ENCODE peak calls at places on chromosomes 7 and 10, in four cellular contexts. E is WTC11, Y is K562, O is HepG2. T is an unnamed sample.

GRCh38 chr7:102286237-102287081 is at the start of gene SH2B2:
- DNase-seq in E (peak; percentile 51), Y (peak; percentile 92), O (peak; percentile 53), T (no peak)

GRCh38 chr7:41881313-41882130 is 178.6 kb upstream of the INHBA start:
- DNase-seq in E (no peak), Y (no peak), O (no peak), T (no peak)

GRCh38 chr10:43140414-43140813 is 2.2 kb downstream of the CSGALNACT2 start:
- DNase-seq in E (no peak), Y (no peak), O (peak; percentile 79), T (peak; percentile 79)

GRCh38 chr10:130932326-130933007 is 379.1 kb downstream of the TCERG1L start:
- DNase-seq in E (no peak), Y (no peak), O (no peak), T (no peak)

GRCh38 chr10:52119507-52119906 is 194.6 kb upstream of the DKK1 start:
- DNase-seq in E (no peak), Y (no peak), O (no peak), T (no peak)

GRCh38 chr10:94183666-94184264 is 179.0 kb downstream of the NOC3L start:
- DNase-seq in E (no peak), Y (no peak), O (no peak), T (no peak)

GRCh38 chr10:58384095-58384494 is 1.1 kb upstream of the TFAM start:
- DNase-seq in E (no peak), Y (peak; percentile 23), O (no peak), T (no peak)

GRCh38 chr7:112101083-112101846 is 104.9 kb downstream of the DOCK4 start:
- DNase-seq in E (no peak), Y (no peak), O (no peak), T (no peak)

GRCh38 chr10:68870545-68871104 is 30.5 kb upstream of the DDX50 start:
- DNase-seq in E (no peak), Y (no peak), O (no peak), T (no peak)

GRCh38 chr10:61786728-61787127 is 114.8 kb upstream of the ARID5B start:
- DNase-seq in E (no peak), Y (peak; percentile 68), O (no peak), T (peak; percentile 34)

GRCh38 chr7:47539398-47540052 is 42.4 kb downstream of the TNS3 start:
- DNase-seq in E (no peak), Y (no peak), O (peak; percentile 89), T (peak; percentile 58)

GRCh38 chr7:7054252-7054830 is 128.0 kb upstream of the C1GALT1 start:
- DNase-seq in E (no peak), Y (no peak), O (no peak), T (no peak)

GRCh38 chr10:84353052-84353803 is 24.8 kb downstream of the CCSER2 start:
- DNase-seq in E (no peak), Y (no peak), O (no peak), T (no peak)

GRCh38 chr10:115827180-115827579 is 445.8 kb downstream of the GFRA1 start:
- DNase-seq in E (no peak), Y (no peak), O (no peak), T (no peak)

GRCh38 chr7:32290015-32290414 is 200.2 kb downstream of the LSM5 start:
- DNase-seq in E (no peak), Y (no peak), O (no peak), T (no peak)

GRCh38 chr7:143002106-143002505 is 24.8 kb downstream of the OR9A2 start:
- DNase-seq in E (no peak), Y (peak; percentile 63), O (no peak), T (peak; percentile 34)

GRCh38 chr10:61912981-61913380 is 11.5 kb downstream of the ARID5B start:
- DNase-seq in E (no peak), Y (no peak), O (no peak), T (no peak)

GRCh38 chr10:102396251-102396650 is 746 bp downstream of the NFKB2 start:
- DNase-seq in E (no peak), Y (no peak), O (no peak), T (no peak)

GRCh38 chr7:5207131-5207530 is 17.1 kb downstream of the WIPI2 start:
- DNase-seq in E (no peak), Y (no peak), O (no peak), T (no peak)

GRCh38 chr7:79312022-79312421 is 141.4 kb downstream of the MAGI2 start:
- DNase-seq in E (no peak), Y (no peak), O (no peak), T (no peak)

GRCh38 chr7:52211930-52212329 is 823.5 kb upstream of the POM121L12 start:
- DNase-seq in E (no peak), Y (no peak), O (no peak), T (no peak)

GRCh38 chr7:8480466-8480865 is 47.1 kb downstream of the NXPH1 start:
- DNase-seq in E (no peak), Y (no peak), O (no peak), T (no peak)

GRCh38 chr7:128152721-128153120 is 88.4 kb upstream of the LEP start:
- DNase-seq in E (no peak), Y (no peak), O (no peak), T (no peak)

GRCh38 chr10:33801705-33802104 is 467.2 kb upstream of the NRP1 start:
- DNase-seq in E (no peak), Y (no peak), O (peak; percentile 85), T (peak; percentile 66)

GRCh38 chr10:49271346-49271745 is 27.6 kb upstream of the C10orf71 start:
- DNase-seq in E (no peak), Y (no peak), O (no peak), T (no peak)

GRCh38 chr10:92290076-92290836 is 622 bp downstream of the CPEB3 start:
- DNase-seq in E (no peak), Y (peak; percentile 25), O (peak; percentile 23), T (peak; percentile 43)

GRCh38 chr10:72278668-72279393 is 5.1 kb downstream of the DDIT4 start:
- DNase-seq in E (no peak), Y (no peak), O (no peak), T (peak; percentile 52)

GRCh38 chr7:106339513-106340246 is 54.9 kb upstream of the NAMPT start:
- DNase-seq in E (no peak), Y (no peak), O (no peak), T (no peak)

GRCh38 chr10:104306897-104307296 is 31.4 kb downstream of the ITPRIP start:
- DNase-seq in E (no peak), Y (no peak), O (no peak), T (no peak)

GRCh38 chr10:86300399-86300925 is 66.1 kb downstream of the GRID1 start:
- DNase-seq in E (no peak), Y (no peak), O (no peak), T (no peak)

GRCh38 chr7:132213583-132213982 is 362.7 kb downstream of the PLXNA4 start:
- DNase-seq in E (no peak), Y (no peak), O (no peak), T (no peak)

GRCh38 chr7:98760201-98760651 is 109.6 kb downstream of the TMEM130 start:
- DNase-seq in E (no peak), Y (no peak), O (no peak), T (no peak)

GRCh38 chr7:98758157-98758556 is 111.7 kb downstream of the TMEM130 start:
- DNase-seq in E (no peak), Y (no peak), O (no peak), T (no peak)

GRCh38 chr7:98754041-98754479 is 115.8 kb downstream of the TMEM130 start:
- DNase-seq in E (peak; percentile 36), Y (no peak), O (no peak), T (peak; percentile 55)

GRCh38 chr7:98753176-98753575 is 116.6 kb downstream of the TMEM130 start:
- DNase-seq in E (no peak), Y (no peak), O (no peak), T (no peak)

GRCh38 chr7:98755138-98755898 is 114.5 kb downstream of the TMEM130 start:
- DNase-seq in E (peak; percentile 49), Y (peak; percentile 35), O (no peak), T (no peak)
- TF ChIP-seq NR3C1 in E (no peak), Y (no peak), O (no peak), T (no peak)

GRCh38 chr10:10515479-10516204 is 502.0 kb upstream of the CELF2 start:
- DNase-seq in E (no peak), Y (no peak), O (no peak), T (no peak)
- TF ChIP-seq NR3C1 in E (no peak), Y (no peak), O (no peak), T (no peak)

GRCh38 chr10:31619410-31620095 is 300.5 kb downstream of the ZEB1 start:
- DNase-seq in E (no peak), Y (no peak), O (no peak), T (no peak)
- TF ChIP-seq NR3C1 in E (no peak), Y (no peak), O (no peak), T (no peak)

GRCh38 chr7:92466682-92467081 is 11.1 kb downstream of the ERVW-1 start:
- DNase-seq in E (no peak), Y (no peak), O (no peak), T (no peak)
- TF ChIP-seq NR3C1 in E (no peak), Y (no peak), O (no peak), T (no peak)

GRCh38 chr7:73446716-73447115 is 13.1 kb downstream of the FZD9 start:
- DNase-seq in E (no peak), Y (no peak), O (no peak), T (no peak)
- TF ChIP-seq NR3C1 in E (no peak), Y (no peak), O (no peak), T (no peak)